ENCODE peak calls at places on chromosomes 12 and 14, in nine cellular contexts. Q is T-helper 2 cell, W is fibroblast of the conjunctiva, Y is RCC 7860, O is OCI-M1, Z is HT1080, U is D341Med, N is NCI-H774, V is GM10248. R is an unnamed sample.

GRCh38 chr12:80937391-80938238 is at the start of gene LIN7A:
- DNase-seq in Z (no peak), N (peak), W (no peak), U (peak), V (peak), O (no peak), Y (no peak), Q (no peak), R (no peak)

GRCh38 chr14:49923442-49923841 is 30.6 kb downstream of the ARF6 start:
- DNase-seq in O (no peak), Z (no peak), V (no peak), Q (no peak), Y (no peak), U (no peak), N (no peak), W (no peak), R (no peak)

GRCh38 chr12:113252494-113252893 is 31.2 kb downstream of the TPCN1 start:
- DNase-seq in U (no peak), N (no peak), V (no peak), W (no peak), Q (no peak), Y (no peak), O (no peak), Z (no peak), R (no peak)

GRCh38 chr12:15708396-15709070 is 80.7 kb downstream of the EPS8 start:
- DNase-seq in Q (no peak), U (no peak), W (no peak), N (no peak), Y (no peak), O (no peak), V (no peak), Z (no peak), R (no peak)

GRCh38 chr12:116400671-116401357 is 123.3 kb upstream of the MED13L start:
- DNase-seq in V (no peak), U (no peak), Y (no peak), O (peak), Z (no peak), N (no peak), W (no peak), Q (no peak), R (no peak)

GRCh38 chr12:47977046-47977771 is 13.8 kb downstream of the TMEM106C start:
- DNase-seq in V (no peak), N (no peak), U (no peak), O (no peak), Y (no peak), Q (no peak), W (no peak), Z (no peak), R (no peak)

GRCh38 chr12:113887906-113888305 is 78.2 kb downstream of the RBM19 start:
- DNase-seq in O (no peak), Q (no peak), V (no peak), Y (no peak), Z (no peak), W (no peak), N (no peak), U (no peak), R (no peak)

GRCh38 chr14:100476012-100476822 is 111.0 kb downstream of the BEGAIN start:
- DNase-seq in Y (peak), N (no peak), V (no peak), Q (no peak), U (no peak), W (peak), O (no peak), Z (peak), R (no peak)

GRCh38 chr12:53770281-53770680 is 18.5 kb upstream of the CISTR start:
- DNase-seq in Z (peak), W (peak), V (no peak), Y (peak), Q (no peak), U (no peak), N (no peak), O (no peak), R (no peak)

GRCh38 chr12:19910681-19911080 is 457.7 kb upstream of the PDE3A start:
- DNase-seq in U (no peak), Z (no peak), W (no peak), V (no peak), N (no peak), Q (no peak), Y (no peak), O (no peak), R (no peak)

GRCh38 chr12:112792306-112792705 is 758 bp downstream of the RPH3A start:
- DNase-seq in V (no peak), W (no peak), Y (no peak), U (no peak), N (no peak), Z (no peak), O (no peak), Q (no peak), R (no peak)

GRCh38 chr12:1809606-1810140 is 10.7 kb upstream of the LRTM2 start:
- DNase-seq in Q (no peak), Z (no peak), N (no peak), Y (no peak), W (no peak), U (no peak), O (peak), V (no peak), R (no peak)

GRCh38 chr12:131919051-131919347 is 10.1 kb upstream of the PUS1 start:
- DNase-seq in W (no peak), V (no peak), Z (no peak), N (no peak), Q (no peak), Y (no peak), O (no peak), U (no peak), R (no peak)

GRCh38 chr14:65412881-65413738 is 580 bp downstream of the FUT8 start:
- DNase-seq in Q (peak), N (no peak), V (no peak), W (no peak), Y (peak), U (peak), O (peak), Z (peak), R (no peak)

GRCh38 chr12:24838531-24838950 is 110.4 kb downstream of the BCAT1 start:
- DNase-seq in W (peak), U (no peak), O (peak), Y (no peak), Z (peak), V (peak), N (no peak), Q (peak), R (peak)

GRCh38 chr12:68446896-68447806 is 115.0 kb upstream of the MDM1 start:
- DNase-seq in Z (no peak), W (no peak), N (peak), V (no peak), U (no peak), O (peak), Q (no peak), Y (no peak), R (no peak)

GRCh38 chr14:78836777-78837176 is 666.6 kb downstream of the NRXN3 start:
- DNase-seq in W (peak), Z (peak), O (peak), U (peak), Q (peak), V (peak), N (peak), Y (peak), R (peak)

GRCh38 chr14:36582011-36582873 is at the start of gene NKX2-8:
- DNase-seq in Y (no peak), U (no peak), Z (no peak), N (peak), W (no peak), V (peak), O (no peak), Q (no peak), R (no peak)

GRCh38 chr14:104681689-104682074 is 7.7 kb upstream of the INF2 start:
- DNase-seq in U (no peak), Q (no peak), Z (peak), Y (peak), V (no peak), W (peak), N (no peak), O (no peak), R (no peak)

GRCh38 chr14:23951590-23952143 is 1.9 kb upstream of the DHRS4 start:
- DNase-seq in Q (no peak), Y (no peak), Z (no peak), N (no peak), U (no peak), W (no peak), O (no peak), V (no peak), R (no peak)

R was measured in SK-N-MC.